ENCODE peak calls at places on chromosomes 2 and 18, in ten cellular contexts. N is RWPE2, U is H1, B is lower lobe of right lung, Q is GM23338, A is IMR-90, T is tibial artery, V is right atrium auricular region, G is fibroblast of pulmonary artery, C is left ventricle myocardium inferior. L is an unnamed sample.

GRCh38 chr2:10109311-10109710 is 13.2 kb upstream of the RRM2 start:
- DNase-seq in N (no peak), U (no peak), B (no peak), Q (no peak), A (no peak), T (no peak), V (no peak), G (peak; percentile 6), C (no peak), L (no peak)

GRCh38 chr2:68855550-68855949 is 15.6 kb downstream of the BMP10 start:
- DNase-seq in N (no peak), U (no peak), B (no peak), Q (no peak), A (no peak), T (no peak), V (no peak), G (no peak), C (no peak), L (no peak)

GRCh38 chr18:23143871-23144270 is 8.6 kb downstream of the CABLES1 start:
- DNase-seq in N (no peak), U (no peak), B (peak; percentile 71), Q (no peak), A (no peak), T (no peak), V (no peak), G (peak; percentile 35), C (no peak), L (no peak)

GRCh38 chr2:71545572-71546274 is 92.4 kb downstream of the DYSF start:
- DNase-seq in N (peak; percentile 23), U (peak; percentile 68), B (no peak), Q (peak; percentile 87), A (peak; percentile 55), T (no peak), V (no peak), G (peak; percentile 82), C (peak; percentile 50), L (no peak)

GRCh38 chr2:175154670-175155082 is 13.3 kb downstream of the ATF2 start:
- DNase-seq in N (no peak), U (no peak), B (no peak), Q (no peak), A (peak; percentile 89), T (no peak), V (no peak), G (peak; percentile 67), C (no peak), L (no peak)

GRCh38 chr2:23595601-23596251 is 210.7 kb downstream of the KLHL29 start:
- DNase-seq in N (peak; percentile 35), U (no peak), B (peak; percentile 54), Q (no peak), A (peak; percentile 13), T (no peak), V (no peak), G (peak; percentile 30), C (no peak), L (no peak)

GRCh38 chr2:127060264-127060945 is 46.5 kb downstream of the BIN1 start:
- DNase-seq in N (no peak), U (no peak), B (no peak), Q (no peak), A (no peak), T (no peak), V (no peak), G (no peak), C (no peak), L (no peak)

GRCh38 chr2:110770696-110771425 is 38.5 kb downstream of the ACOXL start:
- DNase-seq in N (no peak), U (no peak), B (no peak), Q (no peak), A (peak; percentile 27), T (peak; percentile 57), V (no peak), G (peak; percentile 31), C (peak; percentile 35), L (no peak)

GRCh38 chr2:28231110-28231621 is 161.5 kb upstream of the FOSL2 start:
- DNase-seq in N (no peak), U (no peak), B (no peak), Q (no peak), A (peak; percentile 69), T (no peak), V (no peak), G (peak; percentile 60), C (peak; percentile 22), L (peak; percentile 65)

GRCh38 chr2:196233033-196233807 is 61.8 kb upstream of the STK17B start:
- DNase-seq in N (peak; percentile 70), U (no peak), B (no peak), Q (no peak), A (peak; percentile 85), T (peak; percentile 44), V (no peak), G (peak; percentile 82), C (no peak), L (peak; percentile 50)

GRCh38 chr2:201358684-201359083 is 1.5 kb upstream of the FLACC1 start:
- DNase-seq in N (no peak), U (no peak), B (no peak), Q (no peak), A (peak; percentile 92), T (no peak), V (no peak), G (peak; percentile 59), C (no peak), L (no peak)

GRCh38 chr2:158228943-158229508 is 127.3 kb downstream of the UPP2 start:
- DNase-seq in N (no peak), U (no peak), B (no peak), Q (no peak), A (no peak), T (no peak), V (no peak), G (no peak), C (no peak), L (no peak)

GRCh38 chr18:63063171-63063570 is 256.4 kb downstream of the BCL2 start:
- DNase-seq in N (no peak), U (no peak), B (no peak), Q (peak; percentile 50), A (peak; percentile 15), T (no peak), V (no peak), G (peak; percentile 18), C (no peak), L (no peak)

GRCh38 chr2:156021326-156022040 is 311.0 kb downstream of the NR4A2 start:
- DNase-seq in N (no peak), U (no peak), B (no peak), Q (no peak), A (no peak), T (no peak), V (no peak), G (no peak), C (no peak), L (peak; percentile 26)

GRCh38 chr18:80147418-80148315 is 38.6 kb downstream of the ADNP2 start:
- DNase-seq in N (no peak), U (peak; percentile 84), B (peak; percentile 84), Q (peak; percentile 84), A (peak; percentile 72), T (peak; percentile 88), V (peak; percentile 86), G (peak; percentile 85), C (peak; percentile 77), L (peak; percentile 83)

GRCh38 chr2:237429761-237430160 is 15.8 kb upstream of the COL6A3 start:
- DNase-seq in N (no peak), U (no peak), B (peak; percentile 88), Q (no peak), A (no peak), T (no peak), V (no peak), G (no peak), C (no peak), L (no peak)
- TF ChIP-seq CTCF in N (no peak), U (no peak), B (no peak), Q (no peak), A (no peak), T (no peak), V (no peak), G (no peak), C (no peak), L (no peak)

GRCh38 chr2:235264121-235264493 is 229.7 kb upstream of the AGAP1 start:
- DNase-seq in N (no peak), U (no peak), B (no peak), Q (no peak), A (no peak), T (no peak), V (no peak), G (no peak), C (no peak), L (no peak)
- H3K4me3 ChIP-seq in N (no peak overlapping the region), U (no peak overlapping the region), B (no peak overlapping the region), Q (no peak overlapping the region), A (no peak overlapping the region), T (no peak overlapping the region), V (no peak overlapping the region), G (no peak overlapping the region), C (peak overlapping the region; percentile 23), L (no peak overlapping the region)

GRCh38 chr2:220673475-220673874 is 898.6 kb downstream of the EPHA4 start:
- DNase-seq in N (no peak), U (no peak), B (no peak), Q (no peak), A (no peak), T (no peak), V (no peak), G (no peak), C (no peak), L (no peak)

GRCh38 chr2:220670461-220670979 is 901.6 kb downstream of the EPHA4 start:
- DNase-seq in N (no peak), U (no peak), B (no peak), Q (no peak), A (no peak), T (no peak), V (no peak), G (no peak), C (no peak), L (no peak)

GRCh38 chr2:220676695-220677094 is 895.4 kb downstream of the EPHA4 start:
- DNase-seq in N (no peak), U (no peak), B (no peak), Q (no peak), A (no peak), T (no peak), V (no peak), G (no peak), C (no peak), L (no peak)

GRCh38 chr2:220669324-220669723 is 902.8 kb downstream of the EPHA4 start:
- DNase-seq in N (no peak), U (no peak), B (no peak), Q (no peak), A (no peak), T (no peak), V (no peak), G (no peak), C (no peak), L (no peak)

GRCh38 chr2:220674033-220674432 is 898.1 kb downstream of the EPHA4 start:
- DNase-seq in N (no peak), U (no peak), B (no peak), Q (peak; percentile 16), A (no peak), T (no peak), V (no peak), G (no peak), C (no peak), L (no peak)
- TF ChIP-seq CTCF in N (no peak), U (no peak), B (no peak), Q (peak; percentile 29), A (no peak), T (no peak), V (no peak), G (no peak), C (no peak), L (no peak)

DNA sequence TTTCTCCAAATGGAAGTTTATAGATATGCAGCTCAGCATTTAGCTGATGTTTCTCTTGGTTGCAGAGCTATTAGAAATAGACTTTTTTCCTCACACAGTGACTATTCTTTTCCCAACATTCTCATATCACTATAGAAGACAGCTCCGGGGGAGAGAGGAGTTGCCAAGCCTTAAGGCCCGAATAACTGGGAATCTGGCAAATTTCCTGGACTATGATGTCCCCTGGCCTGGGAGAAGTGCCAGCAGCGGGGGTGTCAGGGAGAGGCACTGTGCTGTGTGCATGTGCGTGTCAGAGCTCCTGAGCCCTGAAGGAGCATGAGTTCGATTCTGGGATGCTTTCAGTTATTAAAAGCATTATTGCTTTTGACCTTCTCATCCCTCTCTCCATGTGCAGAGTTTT is 311.0 kb downstream of the PRKCE start:
- DNase-seq in N (no peak), U (no peak), B (no peak), Q (no peak), A (peak; percentile 84), T (no peak), V (peak; percentile 65), G (peak; percentile 85), C (peak; percentile 72), L (peak; percentile 33)
- H3K4me3 ChIP-seq in N (no peak overlapping the region), U (no peak overlapping the region), B (no peak overlapping the region), Q (no peak overlapping the region), A (no peak overlapping the region), T (no peak overlapping the region), V (no peak overlapping the region), G (no peak overlapping the region), C (no peak overlapping the region), L (no peak overlapping the region)

L was measured in stomach.